ENCODE peak calls at places on chromosomes 2 and 18, in five cellular contexts. U is endothelial cell of umbilical vein, B is HCT116, Q is Panc1, N is suprapubic skin. G is an unnamed sample.

GRCh38 chr2:9909106-9909505 is 42.4 kb upstream of the GRHL1 start:
- DNase-seq in U (no peak), B (no peak), Q (no peak), N (no peak), G (no peak)

GRCh38 chr2:11292464-11293255 is 51.8 kb downstream of the ROCK2 start:
- DNase-seq in U (peak; percentile 93), B (no peak), Q (no peak), N (no peak), G (no peak)

GRCh38 chr2:179584760-179585159 is 276.7 kb downstream of the ZNF385B start:
- DNase-seq in U (no peak), B (no peak), Q (no peak), N (no peak), G (no peak)

GRCh38 chr2:218367415-218368149 is 10.9 kb downstream of the CATIP start:
- DNase-seq in U (peak; percentile 53), B (peak; percentile 60), Q (no peak), N (peak; percentile 96), G (peak; percentile 89)

GRCh38 chr2:29834624-29835023 is 86.8 kb downstream of the ALK start:
- DNase-seq in U (no peak), B (no peak), Q (no peak), N (no peak), G (no peak)

GRCh38 chr2:9269695-9270365 is 63.2 kb downstream of the ASAP2 start:
- DNase-seq in U (no peak), B (no peak), Q (no peak), N (no peak), G (no peak)

GRCh38 chr2:178306351-178307073 is 112.2 kb downstream of the OSBPL6 start:
- DNase-seq in U (peak; percentile 65), B (peak; percentile 24), Q (peak; percentile 38), N (no peak), G (no peak)

GRCh38 chr18:22171263-22171838 is 2.0 kb downstream of the GATA6 start:
- DNase-seq in U (no peak), B (no peak), Q (no peak), N (no peak), G (no peak)

GRCh38 chr2:132936791-132937190 is 266.8 kb upstream of the LYPD1 start:
- DNase-seq in U (no peak), B (no peak), Q (no peak), N (no peak), G (no peak)

GRCh38 chr18:11947214-11948119 is 33.8 kb upstream of the IMPA2 start:
- DNase-seq in U (peak; percentile 97), B (peak; percentile 90), Q (no peak), N (peak; percentile 94), G (peak; percentile 96)

GRCh38 chr2:16321256-16321655 is 344.4 kb downstream of the CYRIA start:
- DNase-seq in U (no peak), B (no peak), Q (no peak), N (no peak), G (no peak)

GRCh38 chr2:60972889-60973656 is 44.4 kb upstream of the PEX13 start:
- DNase-seq in U (no peak), B (no peak), Q (no peak), N (no peak), G (no peak)

GRCh38 chr2:4780679-4781078 is 911.5 kb upstream of the SOX11 start:
- DNase-seq in U (no peak), B (no peak), Q (no peak), N (no peak), G (no peak)

GRCh38 chr2:134778372-134778771 is 59.6 kb upstream of the TMEM163 start:
- DNase-seq in U (no peak), B (no peak), Q (no peak), N (no peak), G (peak; percentile 30)

GRCh38 chr2:145777297-145777696 is 1257.4 kb upstream of the ZEB2 start:
- DNase-seq in U (no peak), B (no peak), Q (no peak), N (no peak), G (no peak)

GRCh38 chr2:180980943-180981898 is 816 bp downstream of the UBE2E3 start:
- DNase-seq in U (peak; percentile 58), B (no peak), Q (no peak), N (no peak), G (peak; percentile 33)

GRCh38 chr18:74303936-74304335 is 11.7 kb upstream of the C18orf63 start:
- DNase-seq in U (no peak), B (no peak), Q (no peak), N (no peak), G (no peak)

GRCh38 chr2:106562826-106563594 is 75.8 kb downstream of the CD8B2 start:
- DNase-seq in U (no peak), B (no peak), Q (no peak), N (no peak), G (no peak)

GRCh38 chr2:106561803-106562202 is 74.6 kb downstream of the CD8B2 start:
- DNase-seq in U (no peak), B (no peak), Q (no peak), N (no peak), G (no peak)

GRCh38 chr2:106562232-106562631 is 75.1 kb downstream of the CD8B2 start:
- DNase-seq in U (no peak), B (no peak), Q (no peak), N (no peak), G (no peak)

GRCh38 chr2:106566050-106566449 is 78.9 kb downstream of the CD8B2 start:
- DNase-seq in U (no peak), B (no peak), Q (no peak), N (no peak), G (no peak)

DNA sequence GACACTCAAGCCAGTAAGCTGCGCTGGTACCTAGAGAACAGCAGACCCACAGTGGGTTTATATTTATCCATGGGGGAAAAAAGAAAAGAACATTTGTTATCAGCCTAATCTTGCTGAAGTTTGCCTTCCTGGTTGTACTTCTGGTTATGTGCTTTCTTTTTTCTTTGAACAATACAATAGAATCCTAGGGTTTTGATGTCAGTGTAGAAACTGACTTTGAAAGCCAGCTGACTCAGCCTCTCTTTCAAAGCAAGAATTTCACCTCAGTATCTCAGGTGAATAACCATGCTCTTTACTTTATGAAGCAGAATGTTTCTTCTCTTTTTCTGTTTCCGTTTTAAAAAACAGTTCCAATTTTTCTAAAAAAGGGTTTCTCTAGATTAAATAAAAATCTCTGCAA is 78.4 kb downstream of the CD8B2 start:
- DNase-seq in U (no peak), B (no peak), Q (no peak), N (no peak), G (no peak)
- H3K4me3 ChIP-seq in U (no peak overlapping the region), B (no peak overlapping the region), Q (no peak overlapping the region), N (no peak overlapping the region), G (no peak overlapping the region)

GRCh38 chr2:208251098-208251497 is 3.8 kb downstream of the IDH1 start:
- DNase-seq in U (no peak), B (no peak), Q (no peak), N (no peak), G (no peak)

GRCh38 chr2:208245746-208246145 is 9.1 kb downstream of the IDH1 start:
- DNase-seq in U (no peak), B (no peak), Q (no peak), N (no peak), G (no peak)

GRCh38 chr2:208249241-208249640 is 5.6 kb downstream of the IDH1 start:
- DNase-seq in U (no peak), B (no peak), Q (no peak), N (no peak), G (no peak)

GRCh38 chr2:208250401-208250800 is 4.5 kb downstream of the IDH1 start:
- DNase-seq in U (peak; percentile 33), B (no peak), Q (no peak), N (no peak), G (no peak)

GRCh38 chr2:208248601-208249000 is 6.3 kb downstream of the IDH1 start:
- DNase-seq in U (no peak), B (no peak), Q (no peak), N (no peak), G (no peak)
- TF ChIP-seq POLR2AphosphoS5 in U (no peak), B (no peak), Q (no peak), N (no peak), G (no peak)

DNA sequence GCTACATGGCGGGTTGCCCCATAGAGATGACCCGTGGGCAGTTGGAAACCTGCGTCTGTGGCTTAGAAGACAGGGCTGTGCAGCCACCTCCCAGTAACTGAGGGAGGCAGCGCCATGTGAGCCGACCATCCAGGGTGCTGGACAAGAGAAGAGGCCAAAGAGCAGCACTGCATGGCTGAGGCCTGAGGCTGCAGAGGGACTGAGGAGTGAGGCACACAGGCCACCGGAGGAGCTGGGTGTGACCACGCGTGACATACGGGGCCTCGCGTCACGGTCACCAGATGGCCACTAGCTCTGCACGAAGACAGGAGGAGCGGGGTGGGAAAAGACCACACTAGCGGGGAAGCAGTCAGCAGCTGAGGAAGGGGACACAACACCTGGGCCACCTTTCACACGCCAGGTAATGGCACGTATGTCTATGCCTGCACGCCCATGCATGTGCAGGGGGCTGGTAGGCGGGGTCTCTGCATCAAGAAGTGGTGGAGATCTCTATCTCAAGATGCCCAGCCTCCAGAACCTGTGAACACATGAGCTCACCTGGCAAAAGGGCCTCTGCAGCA is 61.4 kb downstream of the NDUFA10 start:
- DNase-seq in U (no peak), B (no peak), Q (no peak), N (peak; percentile 69), G (peak; percentile 16)
- H3K36me3 ChIP-seq in U (peaks cover 21% of the 10 kb centered on the region), B (peaks cover 9% of the 10 kb centered on the region), Q (no peaks in the 10 kb centered on the region), N (peaks cover 49% of the 10 kb centered on the region), G (peaks cover 100% of the 10 kb centered on the region)

DNA sequence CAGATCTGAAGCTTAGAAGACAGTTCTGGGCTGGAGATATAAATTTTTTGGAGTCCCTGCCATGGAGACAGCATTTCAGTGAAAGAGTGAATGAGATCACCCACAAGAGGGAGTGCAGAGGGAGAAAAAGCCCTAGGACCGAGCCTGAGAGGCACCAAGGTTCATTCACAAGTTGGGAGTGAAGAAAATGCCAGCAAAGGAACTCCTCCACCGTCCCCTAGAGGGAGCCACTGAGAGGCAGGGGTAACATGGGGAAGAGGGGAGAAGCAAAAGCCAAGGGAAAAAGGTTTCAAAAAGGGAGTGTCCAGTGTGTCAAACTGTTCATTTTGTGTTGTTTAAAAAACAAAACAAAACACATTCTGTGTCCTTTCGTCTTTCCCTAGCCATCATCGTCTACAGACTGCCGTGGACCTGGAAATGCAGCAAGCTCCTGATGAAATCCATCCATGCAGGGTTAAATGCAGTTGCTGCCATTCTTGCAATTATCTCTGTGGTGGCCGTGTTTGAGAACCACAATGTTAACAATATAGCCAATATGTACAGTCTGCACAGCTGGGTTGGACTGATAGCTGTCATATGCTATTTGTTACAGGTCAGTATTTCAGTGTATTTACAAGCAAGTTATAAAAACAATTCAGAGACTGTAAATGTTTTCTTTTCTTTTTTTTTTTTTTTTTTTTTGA is 19.1 kb downstream of the CYBRD1 start:
- DNase-seq in U (no peak), B (no peak), Q (no peak), N (no peak), G (no peak)
- H3K4me3 ChIP-seq in U (no peak overlapping the region), B (no peak overlapping the region), Q (no peak overlapping the region), N (no peak overlapping the region), G (no peak overlapping the region)

DNA sequence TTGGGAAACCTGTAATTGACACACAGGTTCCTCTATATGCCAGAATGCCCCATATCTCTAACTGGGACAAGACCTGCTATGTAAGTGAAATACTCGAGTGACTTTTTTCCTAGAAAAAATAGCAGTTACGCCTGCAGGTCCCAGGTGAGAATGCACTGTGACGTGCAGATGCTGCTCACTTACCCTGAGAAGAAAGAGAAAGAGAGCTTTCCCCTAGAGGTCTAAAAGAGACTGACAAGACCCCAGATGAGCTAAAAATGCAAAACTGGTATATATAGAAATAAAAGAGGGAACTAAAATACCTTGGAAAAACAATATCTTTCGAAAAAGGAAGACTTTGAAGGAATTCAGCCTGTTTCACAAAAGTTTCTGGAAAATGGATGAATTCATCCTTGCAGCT is 383.0 kb upstream of the DCC start:
- DNase-seq in U (no peak), B (no peak), Q (no peak), N (no peak), G (no peak)
- TF ChIP-seq POLR2AphosphoS5 in U (no peak), B (no peak), Q (no peak), N (no peak), G (no peak)

GRCh38 chr2:113925884-113926283 is 36.0 kb downstream of the ACTR3 start:
- DNase-seq in U (no peak), B (no peak), Q (no peak), N (no peak), G (no peak)
- H3K36me3 ChIP-seq in U (peaks cover 6% of the 10 kb centered on the region), B (peaks cover 2% of the 10 kb centered on the region), Q (peaks cover 22% of the 10 kb centered on the region), N (peaks cover 36% of the 10 kb centered on the region), G (peaks cover 70% of the 10 kb centered on the region)

G was measured in stomach.